ENCODE peak calls at places on chromosomes 7 and 10, in five cellular contexts. One of them, this sample, is unnamed.
A peak's percentile ranks its signal among the peaks of the same experiment; 100 is the strongest.

GRCh38 chr7:22137026-22137425 is 191.3 kb upstream of the CDCA7L start:
- DNase-seq in heart left ventricle: no peak
- DNase-seq in lung: no peak
- DNase-seq in cardiac muscle cell: no peak
- DNase-seq in left ventricle myocardium inferior: no peak
- DNase-seq in this sample: no peak

GRCh38 chr7:2032876-2033407 is 199.8 kb downstream of the MAD1L1 start:
- DNase-seq in left ventricle myocardium inferior: peak; percentile 13
- DNase-seq in cardiac muscle cell: no peak
- DNase-seq in heart left ventricle: no peak
- DNase-seq in lung: no peak
- DNase-seq in this sample: no peak

GRCh38 chr7:124497209-124497608 is 268.4 kb downstream of the GPR37 start:
- DNase-seq in left ventricle myocardium inferior: no peak
- DNase-seq in heart left ventricle: no peak
- DNase-seq in lung: no peak
- DNase-seq in cardiac muscle cell: peak; percentile 79
- DNase-seq in this sample: no peak

GRCh38 chr7:55048221-55048859 is 29.5 kb downstream of the EGFR start:
- DNase-seq in lung: no peak
- DNase-seq in left ventricle myocardium inferior: no peak
- DNase-seq in heart left ventricle: no peak
- DNase-seq in cardiac muscle cell: no peak
- DNase-seq in this sample: peak; percentile 47

GRCh38 chr10:66880292-66880691 is 45.5 kb upstream of the LRRTM3 start:
- DNase-seq in lung: no peak
- DNase-seq in left ventricle myocardium inferior: no peak
- DNase-seq in cardiac muscle cell: no peak
- DNase-seq in heart left ventricle: no peak
- DNase-seq in this sample: no peak

GRCh38 chr7:6243168-6243567 is 29.3 kb downstream of the CYTH3 start:
- DNase-seq in lung: no peak
- DNase-seq in cardiac muscle cell: no peak
- DNase-seq in left ventricle myocardium inferior: no peak
- DNase-seq in heart left ventricle: no peak
- DNase-seq in this sample: no peak

GRCh38 chr10:124998624-124999291 is 56.8 kb downstream of the ZRANB1 start:
- DNase-seq in left ventricle myocardium inferior: peak; percentile 22
- DNase-seq in cardiac muscle cell: no peak
- DNase-seq in heart left ventricle: no peak
- DNase-seq in lung: no peak
- DNase-seq in this sample: no peak

GRCh38 chr10:117684673-117685211 is 142.2 kb downstream of the EMX2 start:
- DNase-seq in cardiac muscle cell: no peak
- DNase-seq in left ventricle myocardium inferior: peak; percentile 34
- DNase-seq in heart left ventricle: peak; percentile 18
- DNase-seq in lung: peak; percentile 41
- DNase-seq in this sample: no peak

GRCh38 chr10:82813856-82814255 is 938.9 kb downstream of the NRG3 start:
- DNase-seq in lung: no peak
- DNase-seq in heart left ventricle: no peak
- DNase-seq in left ventricle myocardium inferior: no peak
- DNase-seq in cardiac muscle cell: no peak
- DNase-seq in this sample: peak; percentile 28

GRCh38 chr10:68156373-68157185 is 47.3 kb downstream of the MYPN start:
- DNase-seq in lung: peak; percentile 52
- DNase-seq in left ventricle myocardium inferior: no peak
- DNase-seq in heart left ventricle: peak; percentile 61
- DNase-seq in cardiac muscle cell: peak; percentile 40
- DNase-seq in this sample: peak; percentile 66

GRCh38 chr7:53035499-53036412 is at the start of gene POM121L12:
- DNase-seq in cardiac muscle cell: no peak
- DNase-seq in heart left ventricle: no peak
- DNase-seq in lung: no peak
- DNase-seq in left ventricle myocardium inferior: no peak
- DNase-seq in this sample: no peak

GRCh38 chr7:154388999-154389398 is 336.8 kb downstream of the DPP6 start:
- DNase-seq in left ventricle myocardium inferior: no peak
- DNase-seq in lung: no peak
- DNase-seq in cardiac muscle cell: no peak
- DNase-seq in heart left ventricle: no peak
- DNase-seq in this sample: no peak

GRCh38 chr10:119608316-119609155 is 11.8 kb upstream of the TIAL1 start:
- DNase-seq in lung: peak; percentile 39
- DNase-seq in left ventricle myocardium inferior: peak; percentile 32
- DNase-seq in heart left ventricle: peak; percentile 27
- DNase-seq in cardiac muscle cell: peak; percentile 56
- DNase-seq in this sample: peak; percentile 40

GRCh38 chr7:117169907-117170306 is 153.0 kb downstream of the WNT2 start:
- DNase-seq in left ventricle myocardium inferior: no peak
- DNase-seq in heart left ventricle: no peak
- DNase-seq in lung: no peak
- DNase-seq in cardiac muscle cell: no peak
- DNase-seq in this sample: peak; percentile 63

GRCh38 chr10:127133672-127134500 is 62.5 kb downstream of the INSYN2A start:
- DNase-seq in cardiac muscle cell: no peak
- DNase-seq in lung: no peak
- DNase-seq in heart left ventricle: no peak
- DNase-seq in left ventricle myocardium inferior: no peak
- DNase-seq in this sample: no peak

GRCh38 chr10:133257489-133258065 is 19.1 kb downstream of the ADAM8 start:
- DNase-seq in lung: peak; percentile 80
- DNase-seq in heart left ventricle: peak; percentile 72
- DNase-seq in left ventricle myocardium inferior: peak; percentile 74
- DNase-seq in cardiac muscle cell: peak; percentile 46
- DNase-seq in this sample: peak; percentile 42

GRCh38 chr10:45000138-45000763 is 472 bp upstream of the ZNF22 start:
- DNase-seq in heart left ventricle: peak; percentile 89
- DNase-seq in lung: peak; percentile 54
- DNase-seq in cardiac muscle cell: no peak
- DNase-seq in left ventricle myocardium inferior: peak; percentile 89
- DNase-seq in this sample: no peak

GRCh38 chr7:125423444-125424155 is 494.0 kb upstream of the POT1 start:
- DNase-seq in heart left ventricle: no peak
- DNase-seq in cardiac muscle cell: no peak
- DNase-seq in left ventricle myocardium inferior: no peak
- DNase-seq in lung: no peak
- DNase-seq in this sample: peak; percentile 95

GRCh38 chr10:81108516-81109199 is 571.0 kb downstream of the SH2D4B start:
- DNase-seq in left ventricle myocardium inferior: no peak
- DNase-seq in heart left ventricle: no peak
- DNase-seq in cardiac muscle cell: no peak
- DNase-seq in lung: no peak
- DNase-seq in this sample: peak; percentile 13

GRCh38 chr10:84179059-84179710 is 5.6 kb downstream of the GPR15LG start:
- DNase-seq in cardiac muscle cell: no peak
- DNase-seq in heart left ventricle: no peak
- DNase-seq in lung: no peak
- DNase-seq in left ventricle myocardium inferior: no peak
- DNase-seq in this sample: peak; percentile 100

GRCh38 chr7:158273138-158273651 is 314.4 kb downstream of the PTPRN2 start:
- DNase-seq in lung: no peak
- DNase-seq in left ventricle myocardium inferior: no peak
- DNase-seq in cardiac muscle cell: no peak
- DNase-seq in heart left ventricle: no peak
- DNase-seq in this sample: no peak

GRCh38 chr10:29689001-29689400 is 54.2 kb upstream of the SVIL start:
- DNase-seq in left ventricle myocardium inferior: no peak
- DNase-seq in lung: no peak
- DNase-seq in cardiac muscle cell: no peak
- DNase-seq in heart left ventricle: no peak
- DNase-seq in this sample: peak; percentile 83

GRCh38 chr10:130301026-130301892 is 165.1 kb downstream of the GLRX3 start:
- DNase-seq in heart left ventricle: no peak
- DNase-seq in cardiac muscle cell: no peak
- DNase-seq in left ventricle myocardium inferior: peak; percentile 77
- DNase-seq in lung: peak; percentile 78
- DNase-seq in this sample: no peak

GRCh38 chr7:5595545-5596045 is 172.0 kb upstream of the TNRC18 start:
- DNase-seq in left ventricle myocardium inferior: no peak
- DNase-seq in cardiac muscle cell: no peak
- DNase-seq in heart left ventricle: no peak
- DNase-seq in lung: no peak
- DNase-seq in this sample: peak; percentile 87

GRCh38 chr7:74344128-74344496 is 54.9 kb downstream of the CLIP2 start:
- DNase-seq in cardiac muscle cell: no peak
- DNase-seq in left ventricle myocardium inferior: no peak
- DNase-seq in heart left ventricle: no peak
- DNase-seq in lung: no peak
- DNase-seq in this sample: peak; percentile 16

GRCh38 chr10:113099431-113100298 is 149.6 kb downstream of the TCF7L2 start:
- DNase-seq in left ventricle myocardium inferior: no peak
- DNase-seq in lung: no peak
- DNase-seq in heart left ventricle: no peak
- DNase-seq in cardiac muscle cell: peak; percentile 13
- DNase-seq in this sample: peak; percentile 79

GRCh38 chr7:84194484-84195260 is at the start of gene SEMA3A:
- DNase-seq in left ventricle myocardium inferior: no peak
- DNase-seq in heart left ventricle: peak; percentile 17
- DNase-seq in lung: no peak
- DNase-seq in cardiac muscle cell: peak; percentile 89
- DNase-seq in this sample: peak; percentile 86

GRCh38 chr7:15245801-15246200 is 316.0 kb downstream of the AGMO start:
- DNase-seq in left ventricle myocardium inferior: no peak
- DNase-seq in cardiac muscle cell: no peak
- DNase-seq in lung: no peak
- DNase-seq in heart left ventricle: no peak
- DNase-seq in this sample: no peak

GRCh38 chr10:124917168-124917938 is 24.6 kb upstream of the ZRANB1 start:
- DNase-seq in left ventricle myocardium inferior: peak; percentile 36
- DNase-seq in lung: peak; percentile 49
- DNase-seq in heart left ventricle: peak; percentile 47
- DNase-seq in cardiac muscle cell: peak; percentile 71
- DNase-seq in this sample: peak; percentile 38

GRCh38 chr10:24393206-24393605 is 184.3 kb downstream of the KIAA1217 start:
- DNase-seq in heart left ventricle: no peak
- DNase-seq in left ventricle myocardium inferior: no peak
- DNase-seq in lung: no peak
- DNase-seq in cardiac muscle cell: peak; percentile 48
- DNase-seq in this sample: no peak

GRCh38 chr10:19719320-19719719 is 96.9 kb upstream of the PLXDC2 start:
- DNase-seq in heart left ventricle: peak; percentile 10
- DNase-seq in lung: no peak
- DNase-seq in cardiac muscle cell: no peak
- DNase-seq in left ventricle myocardium inferior: no peak
- DNase-seq in this sample: peak; percentile 11

GRCh38 chr10:15585303-15585715 is 134.4 kb downstream of the ITGA8 start:
- DNase-seq in left ventricle myocardium inferior: peak; percentile 38
- DNase-seq in lung: peak; percentile 53
- DNase-seq in heart left ventricle: peak; percentile 51
- DNase-seq in cardiac muscle cell: peak; percentile 67
- DNase-seq in this sample: peak; percentile 7

GRCh38 chr7:38393874-38394273 is 120.4 kb upstream of the TARP start:
- DNase-seq in lung: no peak
- DNase-seq in left ventricle myocardium inferior: no peak
- DNase-seq in cardiac muscle cell: no peak
- DNase-seq in heart left ventricle: no peak
- DNase-seq in this sample: no peak

GRCh38 chr10:49601857-49602256 is 8.3 kb upstream of the SLC18A3 start:
- DNase-seq in lung: no peak
- DNase-seq in heart left ventricle: no peak
- DNase-seq in cardiac muscle cell: no peak
- DNase-seq in left ventricle myocardium inferior: no peak
- DNase-seq in this sample: peak; percentile 75

DNA sequence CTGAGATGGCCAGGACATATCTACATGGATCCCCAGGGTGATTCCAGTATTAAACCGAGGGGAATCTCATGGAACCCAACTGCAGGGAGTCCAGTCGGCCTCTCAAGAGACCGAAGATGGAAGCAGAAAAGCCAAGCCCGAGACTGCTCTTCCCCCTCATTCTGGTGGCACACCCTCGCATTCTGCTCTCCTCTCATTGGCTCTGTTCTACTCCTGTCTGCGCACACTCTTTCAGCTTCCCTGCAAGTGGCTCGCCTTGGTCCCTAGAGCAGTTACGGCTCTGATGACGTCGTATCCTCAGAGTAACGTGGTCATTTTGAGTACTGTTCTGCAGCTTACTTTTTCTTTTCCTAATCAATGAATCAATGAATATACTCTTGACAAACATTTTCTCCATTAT is 72.6 kb upstream of the RHEB start:
- DNase-seq in lung: no peak
- DNase-seq in heart left ventricle: no peak
- DNase-seq in cardiac muscle cell: no peak
- DNase-seq in left ventricle myocardium inferior: no peak
- DNase-seq in this sample: no peak
- H3K36me3 ChIP-seq in lung: peaks cover 10% of the 10 kb centered on the region
- H3K36me3 ChIP-seq in heart left ventricle: peaks cover 32% of the 10 kb centered on the region
- H3K36me3 ChIP-seq in cardiac muscle cell: peaks cover 22% of the 10 kb centered on the region
- H3K36me3 ChIP-seq in left ventricle myocardium inferior: peaks cover 20% of the 10 kb centered on the region
- H3K36me3 ChIP-seq in this sample: peaks cover 1% of the 10 kb centered on the region

GRCh38 chr7:142407939-142408573 is 150.2 kb upstream of the PRSS58 start:
- DNase-seq in lung: no peak
- DNase-seq in cardiac muscle cell: no peak
- DNase-seq in left ventricle myocardium inferior: no peak
- DNase-seq in heart left ventricle: no peak
- DNase-seq in this sample: no peak
- H3K4me3 ChIP-seq in lung: no peak overlapping the region
- H3K4me3 ChIP-seq in cardiac muscle cell: no peak overlapping the region
- H3K4me3 ChIP-seq in left ventricle myocardium inferior: peak overlapping the region; percentile 45
- H3K4me3 ChIP-seq in heart left ventricle: peak overlapping the region; percentile 33
- H3K4me3 ChIP-seq in this sample: no peak overlapping the region

GRCh38 chr10:43078986-43079273 is 2.1 kb downstream of the RET start:
- DNase-seq in cardiac muscle cell: peak; percentile 51
- DNase-seq in lung: no peak
- DNase-seq in heart left ventricle: peak; percentile 25
- DNase-seq in left ventricle myocardium inferior: peak; percentile 44
- DNase-seq in this sample: peak; percentile 9
- TF ChIP-seq CTCF in cardiac muscle cell: peak; percentile 65
- TF ChIP-seq CTCF in lung: no peak
- TF ChIP-seq CTCF in heart left ventricle: peak; percentile 62
- TF ChIP-seq CTCF in left ventricle myocardium inferior: peak; percentile 68
- TF ChIP-seq CTCF in this sample: peak; percentile 83

GRCh38 chr7:101225650-101226049 is 7.7 kb downstream of the ZNHIT1 start:
- DNase-seq in cardiac muscle cell: no peak
- DNase-seq in left ventricle myocardium inferior: no peak
- DNase-seq in heart left ventricle: no peak
- DNase-seq in lung: no peak
- DNase-seq in this sample: no peak
- H3K36me3 ChIP-seq in cardiac muscle cell: peaks cover 11% of the 10 kb centered on the region
- H3K36me3 ChIP-seq in left ventricle myocardium inferior: peaks cover 71% of the 10 kb centered on the region
- H3K36me3 ChIP-seq in heart left ventricle: peaks cover 66% of the 10 kb centered on the region
- H3K36me3 ChIP-seq in lung: peaks cover 47% of the 10 kb centered on the region
- H3K36me3 ChIP-seq in this sample: peaks cover 16% of the 10 kb centered on the region

DNA sequence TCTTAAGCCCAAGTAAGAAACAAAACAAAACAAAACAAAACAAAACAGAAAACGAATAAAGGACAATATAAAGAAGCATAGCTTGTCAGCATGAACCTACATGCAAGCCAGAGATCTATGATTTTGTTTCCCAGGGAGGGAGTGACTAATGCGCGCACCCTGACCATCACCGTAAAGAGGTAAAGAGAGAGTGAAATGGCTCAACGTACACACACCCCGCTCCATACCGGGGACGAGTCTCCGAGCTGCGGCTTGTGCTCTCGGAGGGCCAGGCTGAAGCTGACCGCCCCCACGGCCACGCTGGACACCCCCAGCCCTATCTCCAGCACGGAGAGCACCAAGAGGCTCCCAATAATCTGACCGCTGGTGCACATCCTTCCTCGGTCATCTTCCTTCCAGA is 1.1 kb downstream of the TMEM196 start:
- DNase-seq in cardiac muscle cell: peak; percentile 1
- DNase-seq in lung: no peak
- DNase-seq in heart left ventricle: no peak
- DNase-seq in left ventricle myocardium inferior: no peak
- DNase-seq in this sample: peak; percentile 42
- H3K4me3 ChIP-seq in cardiac muscle cell: no peak overlapping the region
- H3K4me3 ChIP-seq in lung: no peak overlapping the region
- H3K4me3 ChIP-seq in heart left ventricle: no peak overlapping the region
- H3K4me3 ChIP-seq in left ventricle myocardium inferior: no peak overlapping the region
- H3K4me3 ChIP-seq in this sample: peak overlapping the region; percentile 8

This sample was measured in bronchial epithelial cell.